ENCODE peak calls at places on chromosomes 11 and 22, in ten cellular contexts. K, V, I, Z, P, O, M, G, B and Y are unnamed samples.

GRCh38 chr11:105609341-105609781 is 512 bp upstream of the GRIA4 start:
- DNase-seq in B (no peak), O (peak), P (no peak), I (no peak), G (no peak), M (peak), V (peak), Z (no peak), K (no peak), Y (no peak)

GRCh38 chr22:28155808-28156207 is 236.8 kb upstream of the PITPNB start:
- DNase-seq in B (no peak), I (no peak), Z (no peak), P (no peak), M (no peak), O (no peak), K (no peak), V (no peak), G (no peak), Y (no peak)

GRCh38 chr22:39520874-39521857 is 804 bp downstream of the ATF4 start:
- DNase-seq in O (peak), M (peak), I (peak), Z (peak), K (no peak), G (no peak), V (peak), B (peak), P (no peak), Y (peak)

GRCh38 chr11:92531051-92531747 is 306.6 kb downstream of the FAT3 start:
- DNase-seq in I (no peak), K (no peak), V (no peak), P (no peak), Z (no peak), B (no peak), M (no peak), G (no peak), O (no peak), Y (no peak)

GRCh38 chr22:37144180-37144554 is 5.5 kb downstream of the IL2RB start:
- DNase-seq in I (no peak), O (no peak), B (no peak), G (no peak), Z (no peak), V (no peak), K (no peak), P (no peak), M (no peak), Y (no peak)

GRCh38 chr11:2862395-2862949 is 23.1 kb downstream of the CDKN1C start:
- DNase-seq in Z (no peak), M (no peak), G (no peak), P (no peak), O (no peak), K (no peak), I (no peak), V (no peak), B (no peak), Y (no peak)

GRCh38 chr22:26690654-26691376 is 33.4 kb downstream of the MIAT start:
- DNase-seq in Z (no peak), B (no peak), V (no peak), P (no peak), O (no peak), M (no peak), I (no peak), K (no peak), G (no peak), Y (no peak)

GRCh38 chr22:32676196-32676595 is 125.3 kb upstream of the TIMP3 start:
- DNase-seq in M (no peak), V (no peak), K (no peak), G (no peak), Z (no peak), I (no peak), O (no peak), B (no peak), P (no peak), Y (no peak)

GRCh38 chr22:49503896-49504521 is 323.7 kb downstream of the BRD1 start:
- DNase-seq in K (no peak), I (no peak), Z (no peak), B (no peak), P (no peak), V (no peak), G (no peak), O (no peak), M (no peak), Y (no peak)

GRCh38 chr11:100397401-100397800 is 289.7 kb upstream of the ARHGAP42 start:
- DNase-seq in P (no peak), Z (no peak), I (no peak), K (no peak), O (no peak), M (no peak), G (no peak), V (no peak), B (no peak), Y (no peak)

GRCh38 chr11:61369372-61370348 is 7.5 kb downstream of the TMEM138 start:
- DNase-seq in Z (no peak), V (no peak), O (no peak), I (no peak), B (peak), M (no peak), K (no peak), G (no peak), P (no peak), Y (peak)

GRCh38 chr11:117456027-117456720 is 128.5 kb downstream of the CEP164 start:
- DNase-seq in P (no peak), M (no peak), I (no peak), V (no peak), B (no peak), O (no peak), G (no peak), Z (no peak), K (no peak), Y (no peak)

GRCh38 chr11:128179049-128179448 is 408.3 kb downstream of the ETS1 start:
- DNase-seq in O (no peak), K (peak), G (no peak), Z (no peak), B (no peak), V (no peak), P (no peak), I (no peak), M (no peak), Y (no peak)